ENCODE peak calls at places on chromosomes 2 and 18, in five cellular contexts. One of them, this sample, is unnamed.

GRCh38 chr2:103817746-103818145 is 1036.2 kb upstream of the POU3F3 start:
- DNase-seq in fibroblast of pulmonary artery: no peak
- DNase-seq in brain microvascular endothelial cell: no peak
- DNase-seq in astrocyte of the spinal cord: no peak
- DNase-seq in tibial nerve: no peak
- DNase-seq in this sample: no peak

GRCh38 chr18:66156946-66157687 is 406.3 kb downstream of the CDH7 start:
- DNase-seq in fibroblast of pulmonary artery: no peak
- DNase-seq in tibial nerve: no peak
- DNase-seq in brain microvascular endothelial cell: no peak
- DNase-seq in astrocyte of the spinal cord: no peak
- DNase-seq in this sample: no peak

GRCh38 chr2:205462681-205463345 is 219.5 kb upstream of the NRP2 start:
- DNase-seq in brain microvascular endothelial cell: no peak
- DNase-seq in fibroblast of pulmonary artery: no peak
- DNase-seq in astrocyte of the spinal cord: no peak
- DNase-seq in tibial nerve: no peak
- DNase-seq in this sample: no peak

GRCh38 chr2:16861154-16861929 is 195.7 kb upstream of the CYRIA start:
- DNase-seq in astrocyte of the spinal cord: peak
- DNase-seq in fibroblast of pulmonary artery: peak
- DNase-seq in brain microvascular endothelial cell: peak
- DNase-seq in tibial nerve: no peak
- DNase-seq in this sample: peak

GRCh38 chr2:76980067-76980466 is 542.1 kb downstream of the LRRTM4 start:
- DNase-seq in brain microvascular endothelial cell: no peak
- DNase-seq in fibroblast of pulmonary artery: no peak
- DNase-seq in astrocyte of the spinal cord: no peak
- DNase-seq in tibial nerve: no peak
- DNase-seq in this sample: no peak

GRCh38 chr2:102063948-102064678 is 72.4 kb downstream of the IL1R2 start:
- DNase-seq in fibroblast of pulmonary artery: peak
- DNase-seq in astrocyte of the spinal cord: peak
- DNase-seq in tibial nerve: peak
- DNase-seq in brain microvascular endothelial cell: peak
- DNase-seq in this sample: peak

GRCh38 chr18:13500227-13500865 is 226.0 kb downstream of the FAM210A start:
- DNase-seq in tibial nerve: no peak
- DNase-seq in brain microvascular endothelial cell: peak
- DNase-seq in astrocyte of the spinal cord: peak
- DNase-seq in fibroblast of pulmonary artery: peak
- DNase-seq in this sample: peak

GRCh38 chr2:51711761-51712160 is 679.8 kb upstream of the NRXN1 start:
- DNase-seq in fibroblast of pulmonary artery: peak
- DNase-seq in brain microvascular endothelial cell: peak
- DNase-seq in tibial nerve: no peak
- DNase-seq in astrocyte of the spinal cord: peak
- DNase-seq in this sample: peak

GRCh38 chr2:213007290-213007838 is 144.0 kb downstream of the IKZF2 start:
- DNase-seq in brain microvascular endothelial cell: no peak
- DNase-seq in fibroblast of pulmonary artery: no peak
- DNase-seq in tibial nerve: no peak
- DNase-seq in astrocyte of the spinal cord: no peak
- DNase-seq in this sample: peak

GRCh38 chr2:236550701-236551465 is 18.7 kb upstream of the ACKR3 start:
- DNase-seq in astrocyte of the spinal cord: no peak
- DNase-seq in fibroblast of pulmonary artery: no peak
- DNase-seq in brain microvascular endothelial cell: no peak
- DNase-seq in tibial nerve: no peak
- DNase-seq in this sample: no peak

GRCh38 chr2:116585654-116586053 is 1228.8 kb upstream of the DDX18 start:
- DNase-seq in brain microvascular endothelial cell: no peak
- DNase-seq in astrocyte of the spinal cord: no peak
- DNase-seq in fibroblast of pulmonary artery: no peak
- DNase-seq in tibial nerve: no peak
- DNase-seq in this sample: no peak

GRCh38 chr2:115763601-115764000 is 1321.2 kb downstream of the DPP10 start:
- DNase-seq in fibroblast of pulmonary artery: no peak
- DNase-seq in brain microvascular endothelial cell: no peak
- DNase-seq in tibial nerve: no peak
- DNase-seq in astrocyte of the spinal cord: no peak
- DNase-seq in this sample: no peak

GRCh38 chr18:26804474-26804873 is 61.0 kb downstream of the AQP4 start:
- DNase-seq in fibroblast of pulmonary artery: no peak
- DNase-seq in tibial nerve: no peak
- DNase-seq in astrocyte of the spinal cord: peak
- DNase-seq in brain microvascular endothelial cell: no peak
- DNase-seq in this sample: peak

GRCh38 chr2:95023222-95023597 is 2.3 kb upstream of the MAL start:
- DNase-seq in brain microvascular endothelial cell: no peak
- DNase-seq in tibial nerve: no peak
- DNase-seq in astrocyte of the spinal cord: no peak
- DNase-seq in fibroblast of pulmonary artery: no peak
- DNase-seq in this sample: no peak

GRCh38 chr2:215299337-215299859 is 12.5 kb upstream of the ATIC start:
- DNase-seq in fibroblast of pulmonary artery: no peak
- DNase-seq in tibial nerve: no peak
- DNase-seq in astrocyte of the spinal cord: no peak
- DNase-seq in brain microvascular endothelial cell: no peak
- DNase-seq in this sample: no peak

GRCh38 chr18:36714476-36714875 is 114.3 kb downstream of the TPGS2 start:
- DNase-seq in fibroblast of pulmonary artery: no peak
- DNase-seq in tibial nerve: no peak
- DNase-seq in astrocyte of the spinal cord: no peak
- DNase-seq in brain microvascular endothelial cell: no peak
- DNase-seq in this sample: no peak

GRCh38 chr2:80256396-80257167 is 48.0 kb downstream of the LRRTM1 start:
- DNase-seq in brain microvascular endothelial cell: no peak
- DNase-seq in astrocyte of the spinal cord: no peak
- DNase-seq in fibroblast of pulmonary artery: peak
- DNase-seq in tibial nerve: no peak
- DNase-seq in this sample: no peak

GRCh38 chr2:49165662-49166061 is 11.3 kb upstream of the FSHR start:
- DNase-seq in astrocyte of the spinal cord: no peak
- DNase-seq in tibial nerve: no peak
- DNase-seq in brain microvascular endothelial cell: no peak
- DNase-seq in fibroblast of pulmonary artery: no peak
- DNase-seq in this sample: no peak

GRCh38 chr2:198441876-198442275 is 637.5 kb downstream of the PLCL1 start:
- DNase-seq in fibroblast of pulmonary artery: no peak
- DNase-seq in brain microvascular endothelial cell: no peak
- DNase-seq in astrocyte of the spinal cord: peak
- DNase-seq in tibial nerve: no peak
- DNase-seq in this sample: no peak

DNA sequence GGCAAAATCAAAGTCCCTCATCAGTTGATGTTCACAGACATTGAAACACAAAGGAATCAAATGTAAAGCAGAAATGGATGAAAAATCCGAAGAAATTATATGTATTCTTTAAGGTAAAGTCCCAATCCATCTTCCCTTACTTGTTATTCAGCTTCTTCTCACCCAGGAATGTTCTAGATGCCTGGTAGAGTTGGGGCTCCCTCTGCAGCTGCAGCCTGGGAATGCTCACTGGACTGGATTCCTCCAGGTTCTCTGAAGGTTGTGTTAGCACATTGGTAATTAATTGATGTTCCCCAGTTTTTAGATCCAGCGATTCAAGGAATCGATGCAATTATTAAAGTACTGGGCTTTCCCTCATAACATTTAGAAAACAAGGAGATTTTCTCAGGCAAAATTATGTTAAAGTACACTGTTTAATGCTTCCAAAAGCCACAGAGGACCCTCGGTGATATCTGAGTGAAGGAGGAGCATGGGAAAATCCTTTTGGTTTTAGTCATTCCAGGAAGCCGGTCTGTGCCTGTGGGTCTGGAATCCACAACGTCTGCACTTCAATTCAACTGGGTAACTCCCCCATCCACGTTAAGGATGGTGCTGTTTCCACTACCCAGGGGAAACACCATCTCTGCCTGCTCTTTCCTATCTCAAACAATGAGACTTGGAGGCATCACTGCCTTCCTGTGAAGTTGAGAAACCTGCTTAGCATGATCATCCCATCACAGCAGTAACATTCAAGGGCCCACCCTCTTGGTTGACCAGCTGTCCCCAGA is 22.0 kb downstream of the NTSR2 start:
- DNase-seq in brain microvascular endothelial cell: peak
- DNase-seq in astrocyte of the spinal cord: no peak
- DNase-seq in tibial nerve: no peak
- DNase-seq in fibroblast of pulmonary artery: peak
- DNase-seq in this sample: peak
- TF ChIP-seq CTCF in brain microvascular endothelial cell: peak
- TF ChIP-seq CTCF in astrocyte of the spinal cord: peak
- TF ChIP-seq CTCF in tibial nerve: no peak
- TF ChIP-seq CTCF in fibroblast of pulmonary artery: peak
- TF ChIP-seq CTCF in this sample: peak

DNA sequence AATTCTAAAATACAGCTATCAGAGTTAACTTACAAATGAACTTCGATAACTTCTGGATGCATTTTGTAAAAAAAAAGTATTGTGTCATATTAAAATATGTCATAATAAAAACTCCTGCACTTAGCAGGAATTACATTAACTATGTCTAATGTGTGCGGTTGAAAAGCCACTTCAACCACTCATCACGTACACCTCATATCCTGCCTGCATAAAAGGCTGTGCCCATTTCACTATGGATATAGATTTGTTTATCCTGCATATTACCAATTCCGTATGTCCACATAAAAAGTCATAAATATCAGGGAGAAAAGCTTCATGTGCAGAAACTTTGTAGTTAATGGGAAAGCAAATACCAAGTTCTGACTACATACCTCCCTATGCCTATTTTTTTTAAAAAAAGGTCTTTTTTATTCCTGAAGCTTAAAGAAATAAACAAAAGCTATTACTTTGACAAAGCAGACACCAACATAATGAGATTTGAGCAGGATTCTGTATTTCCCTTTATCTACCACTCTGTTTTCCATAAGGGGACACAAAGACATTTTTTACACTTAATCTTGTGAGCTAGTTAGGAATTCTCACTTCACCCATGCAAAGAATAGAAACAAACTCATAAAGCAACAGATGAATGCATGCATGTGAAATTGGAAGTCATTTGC is 96.1 kb downstream of the PPP1R1C start:
- DNase-seq in tibial nerve: no peak
- DNase-seq in brain microvascular endothelial cell: no peak
- DNase-seq in fibroblast of pulmonary artery: no peak
- DNase-seq in astrocyte of the spinal cord: no peak
- DNase-seq in this sample: no peak
- H3K4me3 ChIP-seq in tibial nerve: no peak
- H3K4me3 ChIP-seq in brain microvascular endothelial cell: no peak
- H3K4me3 ChIP-seq in fibroblast of pulmonary artery: no peak
- H3K4me3 ChIP-seq in astrocyte of the spinal cord: no peak
- H3K4me3 ChIP-seq in this sample: no peak

DNA sequence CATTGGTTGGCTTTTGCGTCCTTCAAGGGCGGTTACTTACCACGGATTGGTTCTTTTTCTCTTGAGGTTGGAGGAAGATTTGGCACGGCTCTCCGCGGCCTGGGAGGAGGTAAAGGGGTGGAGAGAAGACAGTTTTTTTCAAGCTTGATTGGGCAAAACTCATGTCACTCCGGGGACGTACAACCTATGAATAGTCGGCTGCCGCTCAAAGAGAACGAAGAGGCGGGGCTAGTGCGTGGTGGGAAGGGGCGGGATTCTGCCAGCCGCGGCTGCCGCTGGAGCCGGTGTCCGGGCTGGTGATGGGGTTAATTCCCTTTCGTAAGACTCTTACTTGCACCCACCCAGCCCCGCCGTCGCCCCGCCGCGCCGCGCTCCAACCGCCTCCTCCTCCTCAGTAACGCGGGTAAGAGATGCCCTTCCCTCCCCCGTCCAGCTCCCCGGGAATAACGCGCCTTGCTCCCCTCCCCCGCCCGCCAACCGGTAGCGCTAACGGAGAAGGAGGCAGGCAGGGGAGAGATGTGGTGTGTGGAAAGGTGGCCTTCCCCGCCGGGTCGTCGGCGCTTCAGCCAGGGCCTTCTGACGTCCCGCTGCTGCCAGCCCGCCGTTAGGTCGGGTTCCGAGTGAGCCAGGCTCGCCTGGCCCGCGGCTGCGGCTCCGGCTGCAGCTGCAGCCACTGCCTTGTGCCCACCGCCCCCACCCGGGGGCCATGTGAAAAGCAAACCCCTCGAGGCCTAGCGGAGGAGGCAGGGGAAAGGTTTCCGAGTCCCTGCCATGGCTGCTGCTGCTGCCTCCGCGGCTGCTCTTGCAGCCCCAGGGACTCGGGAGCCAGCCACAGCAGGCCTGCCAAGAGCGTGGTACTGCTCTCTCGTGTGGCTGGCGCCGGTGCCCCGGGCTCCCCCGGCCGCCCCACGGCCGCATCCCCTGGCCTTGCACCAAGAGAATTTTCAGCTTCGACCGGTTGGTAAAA is at the start of gene R3HDM1:
- DNase-seq in tibial nerve: peak
- DNase-seq in astrocyte of the spinal cord: peak
- DNase-seq in brain microvascular endothelial cell: peak
- DNase-seq in fibroblast of pulmonary artery: peak
- DNase-seq in this sample: peak
- TF ChIP-seq CTCF in tibial nerve: no peak
- TF ChIP-seq CTCF in astrocyte of the spinal cord: peak
- TF ChIP-seq CTCF in brain microvascular endothelial cell: no peak
- TF ChIP-seq CTCF in fibroblast of pulmonary artery: no peak
- TF ChIP-seq CTCF in this sample: no peak

DNA sequence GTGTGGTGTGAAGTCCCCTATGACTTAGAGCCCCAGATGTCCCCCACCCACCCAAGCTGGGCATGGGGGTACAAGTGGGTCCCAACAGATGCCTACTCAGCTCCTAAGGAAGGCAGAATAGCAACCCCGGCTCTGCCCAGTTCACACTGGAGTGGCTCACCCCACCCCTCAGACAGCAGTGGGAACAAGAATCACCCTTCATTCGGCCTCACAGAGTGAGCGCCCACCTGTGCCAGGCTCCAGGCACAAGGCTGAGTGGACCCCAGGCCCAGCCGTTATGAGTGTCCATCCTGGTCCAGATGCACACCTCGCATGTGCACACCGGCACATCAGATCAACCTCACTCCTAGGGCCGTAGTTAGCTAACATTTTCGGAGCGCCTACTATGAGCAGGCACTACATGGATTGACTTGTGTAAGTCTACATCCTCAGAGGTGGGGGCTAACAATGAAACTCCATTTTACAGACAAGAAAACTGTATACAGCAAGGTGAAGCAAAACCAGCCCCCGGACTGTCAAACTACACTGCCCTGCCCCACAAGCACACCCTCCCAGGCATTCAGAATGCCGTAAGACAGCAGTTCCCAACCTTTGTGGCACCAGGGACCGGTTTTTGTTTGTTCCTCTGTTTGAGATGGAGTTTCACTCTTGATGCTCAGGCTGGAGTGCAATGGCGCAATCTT is 2.8 kb upstream of the ASTL start:
- DNase-seq in fibroblast of pulmonary artery: no peak
- DNase-seq in astrocyte of the spinal cord: no peak
- DNase-seq in brain microvascular endothelial cell: no peak
- DNase-seq in tibial nerve: no peak
- DNase-seq in this sample: no peak
- H3K4me3 ChIP-seq in fibroblast of pulmonary artery: no peak
- H3K4me3 ChIP-seq in astrocyte of the spinal cord: no peak
- H3K4me3 ChIP-seq in brain microvascular endothelial cell: no peak
- H3K4me3 ChIP-seq in tibial nerve: no peak
- H3K4me3 ChIP-seq in this sample: no peak